ENCODE peak calls at places on chromosome 12, in ten cellular contexts. G is heart left ventricle; A is heart right ventricle; L is A673; F is neuronal stem cell; W is suprapubic skin; E is PC-3; B is testis; P is effector memory CD4-positive, alpha-beta T cell; J is body of pancreas. T is an unnamed sample. For H3K36me3, the result is how much of the 10 kb centered on the place peaks cover.

GRCh38 chr12:13273850-13274249 is 77.3 kb downstream of the EMP1 start:
- DNase-seq in L (peak), F (no peak), W (no peak), E (no peak), P (no peak), A (no peak), G (no peak), J (no peak), B (peak), T (peak)

GRCh38 chr12:66862586-66862985 is 183.7 kb upstream of the GRIP1 start:
- DNase-seq in B (no peak), A (no peak), F (no peak), P (no peak), L (no peak), G (no peak), J (no peak), E (no peak), W (no peak), T (no peak)

GRCh38 chr12:89875809-89876208 is 167.2 kb upstream of the ATP2B1 start:
- DNase-seq in G (no peak), J (no peak), A (no peak), B (no peak), P (no peak), F (no peak), W (no peak), L (no peak), E (no peak), T (no peak)

GRCh38 chr12:12384601-12385321 is 27.9 kb downstream of the BORCS5 start:
- DNase-seq in J (no peak), E (no peak), G (no peak), L (no peak), W (no peak), A (no peak), P (no peak), F (no peak), B (no peak), T (no peak)

GRCh38 chr12:31626270-31626669 is 33.2 kb upstream of the ETFBKMT start:
- DNase-seq in J (no peak), F (no peak), B (no peak), W (no peak), P (no peak), G (no peak), E (no peak), A (no peak), L (no peak), T (no peak)

GRCh38 chr12:101336400-101336799 is 56.5 kb downstream of the UTP20 start:
- DNase-seq in G (no peak), E (no peak), L (no peak), W (no peak), J (no peak), A (no peak), F (no peak), B (no peak), P (no peak), T (no peak)

GRCh38 chr12:130992448-130992847 is 38.7 kb downstream of the ADGRD1 start:
- DNase-seq in W (no peak), P (no peak), F (no peak), B (no peak), J (peak), G (no peak), A (no peak), L (no peak), E (no peak), T (peak)

GRCh38 chr12:24631691-24632090 is 317.2 kb downstream of the BCAT1 start:
- DNase-seq in P (no peak), W (no peak), B (no peak), G (no peak), J (no peak), L (no peak), A (no peak), F (no peak), E (no peak), T (no peak)

GRCh38 chr12:124583854-124584253 is 16.4 kb upstream of the NCOR2 start:
- DNase-seq in G (no peak), B (peak), L (no peak), W (no peak), E (peak), J (no peak), F (no peak), A (no peak), P (no peak), T (no peak)

GRCh38 chr12:104793280-104793679 is 164.8 kb downstream of the SLC41A2 start:
- DNase-seq in A (no peak), B (peak), P (no peak), G (peak), W (no peak), J (peak), F (no peak), E (no peak), L (no peak), T (no peak)

GRCh38 chr12:124938606-124939427 is 24.4 kb upstream of the UBC start:
- DNase-seq in P (peak), F (no peak), E (peak), W (peak), J (peak), A (peak), G (peak), B (peak), L (peak), T (peak)

GRCh38 chr12:86698581-86698980 is 442.4 kb upstream of the MGAT4C start:
- DNase-seq in B (no peak), W (no peak), J (no peak), G (no peak), F (no peak), P (no peak), L (peak), E (no peak), A (no peak), T (no peak)

GRCh38 chr12:15852383-15852782 is 29.8 kb upstream of the STRAP start:
- DNase-seq in P (no peak), J (no peak), F (no peak), L (no peak), E (no peak), B (no peak), G (no peak), A (no peak), W (no peak), T (no peak)

GRCh38 chr12:45909041-45909713 is 81.2 kb downstream of the SCAF11 start:
- DNase-seq in J (no peak), P (no peak), A (no peak), W (no peak), B (no peak), E (no peak), G (no peak), L (no peak), F (no peak), T (no peak)

GRCh38 chr12:15163577-15163976 is 57.6 kb downstream of the RERG start:
- DNase-seq in G (no peak), P (no peak), E (no peak), J (no peak), F (no peak), W (no peak), B (no peak), L (peak), A (no peak), T (no peak)

GRCh38 chr12:21615441-21615840 is 10.8 kb upstream of the GYS2 start:
- DNase-seq in W (no peak), G (no peak), A (no peak), E (peak), B (no peak), F (no peak), J (no peak), P (no peak), L (no peak), T (no peak)

GRCh38 chr12:226401-226800 is 12.4 kb upstream of the SLC6A12 start:
- DNase-seq in B (no peak), P (no peak), L (no peak), G (no peak), F (no peak), J (no peak), E (no peak), W (peak), A (no peak), T (no peak)

GRCh38 chr12:75935544-75936242 is 95.9 kb downstream of the PHLDA1 start:
- DNase-seq in G (no peak), F (no peak), A (no peak), L (no peak), J (no peak), W (no peak), P (no peak), E (no peak), B (no peak), T (no peak)

GRCh38 chr12:87756111-87756510 is 273.1 kb downstream of the C12orf50 start:
- DNase-seq in W (no peak), J (no peak), A (no peak), L (no peak), P (no peak), E (peak), B (no peak), F (no peak), G (no peak), T (no peak)

GRCh38 chr12:117167769-117168168 is 22.5 kb downstream of the FBXO21 start:
- DNase-seq in J (no peak), G (no peak), F (no peak), E (no peak), A (no peak), B (no peak), W (peak), L (no peak), P (no peak), T (no peak)

GRCh38 chr12:117168976-117169375 is 21.3 kb downstream of the FBXO21 start:
- DNase-seq in J (no peak), W (no peak), G (no peak), L (no peak), A (no peak), B (no peak), P (no peak), F (no peak), E (no peak), T (no peak)

GRCh38 chr12:117171499-117172162 is 18.6 kb downstream of the FBXO21 start:
- DNase-seq in L (no peak), G (no peak), W (no peak), E (no peak), B (no peak), P (no peak), A (no peak), F (no peak), J (no peak), T (no peak)

GRCh38 chr12:117172168-117172567 is 18.1 kb downstream of the FBXO21 start:
- DNase-seq in A (no peak), L (no peak), B (no peak), J (no peak), P (no peak), F (no peak), G (no peak), E (no peak), W (no peak), T (no peak)

GRCh38 chr12:117169548-117169947 is 20.7 kb downstream of the FBXO21 start:
- DNase-seq in E (no peak), G (no peak), W (no peak), L (no peak), A (no peak), B (peak), J (no peak), F (no peak), P (no peak), T (no peak)
- H3K36me3 ChIP-seq in E (half or more), G (under half), W (half or more), L (half or more), A (half or more), B (under half), J (under half), F (under half), P (half or more), T (half or more)

GRCh38 chr12:77349703-77350102 is 284.3 kb upstream of the E2F7 start:
- DNase-seq in B (no peak), L (no peak), A (no peak), W (no peak), J (no peak), F (no peak), E (no peak), G (peak), P (no peak), T (no peak)
- H3K27ac ChIP-seq in B (no peak), L (no peak), A (no peak), W (no peak), J (no peak), F (no peak), E (no peak), G (no peak), P (no peak), T (no peak)

GRCh38 chr12:57099062-57099714 is 10.3 kb downstream of the NAB2 start:
- DNase-seq in E (peak), G (no peak), L (no peak), A (no peak), B (no peak), P (no peak), F (no peak), W (no peak), J (no peak), T (no peak)

GRCh38 chr12:57099766-57100165 is 10.9 kb downstream of the NAB2 start:
- DNase-seq in F (no peak), E (no peak), W (no peak), J (no peak), B (no peak), G (no peak), A (no peak), P (no peak), L (no peak), T (no peak)

GRCh38 chr12:57104292-57104910 is 6.8 kb downstream of the STAT6 start:
- DNase-seq in W (no peak), P (no peak), J (no peak), E (no peak), L (no peak), A (no peak), G (no peak), B (no peak), F (no peak), T (no peak)

GRCh38 chr12:57103856-57104255 is 7.3 kb downstream of the STAT6 start:
- DNase-seq in F (no peak), P (no peak), G (no peak), E (no peak), B (no peak), A (no peak), W (no peak), L (no peak), J (no peak), T (no peak)

DNA sequence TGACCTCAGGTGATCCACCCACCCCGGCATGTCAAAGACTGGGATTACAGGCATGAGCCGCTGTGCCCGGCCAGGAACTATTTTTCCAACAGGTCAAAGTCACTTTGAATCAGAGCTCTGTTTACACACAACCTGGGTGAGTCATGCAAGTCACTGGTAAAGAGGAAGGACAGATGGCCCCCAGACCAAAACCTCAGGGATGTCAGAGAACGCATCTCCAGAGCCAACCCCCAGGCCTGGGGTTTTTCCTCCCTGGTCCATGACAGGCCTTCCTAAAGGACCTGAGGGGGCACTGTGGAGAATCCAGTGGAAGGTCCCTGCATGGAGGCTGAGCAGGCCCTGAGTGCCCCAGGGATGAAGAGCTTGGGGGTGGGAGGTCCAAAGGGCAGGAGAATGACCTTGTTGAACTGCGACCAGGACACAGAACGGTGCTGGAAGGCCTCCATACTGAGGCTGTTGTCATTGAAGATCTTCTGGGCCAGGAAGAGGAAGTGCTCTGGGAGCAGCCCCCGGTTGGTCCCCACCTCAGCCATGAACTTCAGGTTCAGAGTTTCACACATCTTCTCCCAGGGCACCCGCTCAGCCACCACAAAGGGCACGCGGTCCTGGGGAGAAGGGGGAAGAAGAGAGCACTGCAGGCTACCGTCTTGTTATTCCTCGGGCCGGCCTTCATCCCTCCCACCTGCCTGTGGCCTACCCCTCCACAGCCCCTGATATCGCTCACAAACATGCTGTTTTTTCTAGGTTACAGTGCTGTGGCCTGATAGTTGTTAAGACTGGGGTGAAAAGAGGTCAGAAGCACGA is 9.1 kb downstream of the STAT6 start:
- DNase-seq in G (no peak), F (no peak), P (no peak), B (no peak), E (peak), A (no peak), W (no peak), J (no peak), L (no peak), T (no peak)
- H3K36me3 ChIP-seq in G (under half), F (under half), P (half or more), B (under half), E (under half), A (half or more), W (half or more), J (under half), L (half or more), T (under half)

DNA sequence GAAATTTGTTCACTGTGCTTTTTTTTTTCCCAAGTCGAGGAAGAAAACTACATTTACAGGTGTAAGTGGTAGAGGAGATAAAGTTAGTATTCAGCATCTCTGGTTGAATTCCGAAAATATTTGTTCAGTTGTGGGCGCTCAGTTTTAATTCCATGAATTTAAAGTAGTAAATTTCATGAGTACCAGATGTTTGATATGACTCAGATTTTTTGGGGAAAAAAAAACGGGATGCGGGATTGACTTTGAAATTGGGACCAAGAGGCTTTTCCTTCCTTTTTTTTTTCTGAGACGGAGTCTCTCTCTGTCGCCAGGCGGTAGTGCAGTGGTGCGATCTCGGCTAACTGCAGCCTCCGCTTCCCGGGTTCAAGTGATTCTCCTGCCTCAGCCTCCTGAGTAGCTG is 1.6 kb downstream of the TULP3 start:
- DNase-seq in J (no peak), A (no peak), F (no peak), P (no peak), B (no peak), L (no peak), E (no peak), G (no peak), W (no peak), T (no peak)
- H3K27ac ChIP-seq in J (no peak), A (no peak), F (no peak), P (no peak), B (no peak), L (no peak), E (no peak), G (no peak), W (peak), T (no peak)

DNA sequence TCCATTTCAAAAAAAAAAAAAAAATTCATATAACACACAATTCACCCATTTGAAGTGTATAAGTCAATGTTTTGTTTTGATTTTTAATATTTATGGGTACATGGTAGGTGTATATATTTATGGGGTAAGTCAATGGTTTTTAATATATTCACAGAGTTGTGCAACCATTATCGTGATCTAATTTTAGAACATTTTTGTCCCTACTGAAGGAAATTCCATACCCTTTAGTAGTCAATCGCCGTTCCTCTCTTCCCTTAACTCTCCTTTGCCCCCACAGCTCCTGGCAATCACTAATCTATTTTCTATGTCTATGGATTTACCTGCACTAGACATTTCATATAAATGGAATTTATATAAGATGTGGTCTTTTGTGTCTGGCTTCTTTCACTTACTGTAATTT is 92.8 kb downstream of the TRAFD1 start:
- DNase-seq in F (no peak), E (no peak), L (no peak), P (no peak), A (no peak), G (no peak), W (no peak), J (no peak), B (no peak), T (no peak)
- H3K36me3 ChIP-seq in F (under half), E (under half), L (under half), P (under half), A (half or more), G (under half), W (half or more), J (under half), B (under half), T (under half)

DNA sequence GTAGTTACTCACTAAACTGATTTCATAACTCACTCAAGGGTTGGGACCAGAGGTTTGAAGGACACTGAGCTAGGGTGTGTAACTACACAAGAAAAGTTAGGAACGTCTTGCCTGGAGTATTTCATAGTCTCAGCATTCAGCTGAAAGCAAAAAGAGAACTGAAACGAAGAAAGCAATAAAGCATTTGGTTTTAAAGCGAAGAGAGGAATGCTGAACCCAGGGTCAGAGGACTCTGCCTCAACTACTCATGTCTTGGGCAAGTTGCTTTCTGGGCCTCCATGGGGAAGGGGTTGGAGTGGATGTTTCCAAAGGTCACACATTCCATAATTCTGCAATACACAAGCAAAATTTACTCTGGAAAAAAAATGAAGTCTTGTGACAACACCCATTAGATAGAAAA is 1.4 kb downstream of the GNS start:
- DNase-seq in W (no peak), L (no peak), E (no peak), J (no peak), F (no peak), G (no peak), B (no peak), A (no peak), P (no peak), T (no peak)
- H3K27ac ChIP-seq in W (no peak), L (no peak), E (no peak), J (peak), F (no peak), G (no peak), B (no peak), A (peak), P (no peak), T (no peak)

DNA sequence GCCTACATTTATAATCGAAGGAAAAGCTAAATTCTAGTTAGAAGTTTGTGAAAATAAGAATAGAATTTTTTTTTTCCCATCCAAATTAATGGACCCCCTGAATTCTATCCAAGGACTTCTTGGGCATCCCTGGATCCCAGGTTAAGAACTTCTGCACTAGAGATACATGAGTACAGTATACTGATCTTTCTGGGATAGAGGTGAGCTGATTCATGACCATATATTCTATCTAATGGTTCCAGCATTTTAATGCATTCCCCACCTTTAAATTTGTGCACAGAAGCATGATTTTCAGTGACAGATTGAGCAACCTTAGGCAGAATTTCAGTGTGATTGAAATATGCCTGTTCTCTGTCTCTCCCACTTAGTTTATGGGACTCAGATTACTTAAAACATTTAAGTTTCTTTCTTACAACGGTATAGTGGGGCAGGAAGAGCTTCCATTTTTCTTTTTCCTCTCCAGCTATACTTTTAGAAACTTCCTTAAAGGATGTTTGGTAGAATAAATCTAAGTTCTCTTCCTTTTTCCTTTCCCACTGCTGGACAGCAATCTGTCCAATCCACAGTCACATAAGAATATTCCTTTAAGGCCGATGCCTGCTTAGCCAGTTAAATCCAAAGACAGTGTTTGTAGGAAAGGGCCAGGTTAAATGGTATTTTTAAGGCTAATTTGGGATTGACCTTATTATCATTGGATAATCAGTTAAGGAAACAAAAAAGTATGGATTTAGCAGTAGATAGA is 6.7 kb downstream of the MDM2 start:
- DNase-seq in L (no peak), P (no peak), J (no peak), G (no peak), B (no peak), F (no peak), A (no peak), E (no peak), W (no peak), T (no peak)
- H3K36me3 ChIP-seq in L (half or more), P (under half), J (under half), G (under half), B (under half), F (under half), A (half or more), E (half or more), W (half or more), T (under half)